ENCODE peak calls at places on chromosomes 6 and 20, in seven cellular contexts. J is heart right ventricle; L is stimulated activated naive CD4-positive, alpha-beta T cell; C is activated CD4-positive, CD25-positive, alpha-beta regulatory T cell; X is activated naive CD8-positive, alpha-beta T cell treated with anti-CD3 and anti-CD28 coated beads for 36 hours; G is NCI-H2029; Q is M059J. F is an unnamed sample.
A peak's percentile ranks its signal among the peaks of the same experiment; 100 is the strongest.

GRCh38 chr20:8163543-8163942 is 31.5 kb downstream of the PLCB1 start:
- DNase-seq in X (no peak), L (no peak), J (no peak), Q (no peak), C (no peak), G (no peak), F (no peak)

GRCh38 chr6:33856655-33857054 is 52.9 kb upstream of the MLN start:
- DNase-seq in L (peak; percentile 74), J (no peak), G (no peak), Q (peak; percentile 47), X (peak; percentile 73), C (no peak), F (peak; percentile 44)

GRCh38 chr6:165936096-165936495 is 231.6 kb downstream of the TBXT start:
- DNase-seq in J (no peak), Q (no peak), G (no peak), C (no peak), X (no peak), L (no peak), F (no peak)

GRCh38 chr6:142395768-142396231 is 94.0 kb downstream of the ADGRG6 start:
- DNase-seq in X (no peak), J (no peak), Q (peak; percentile 46), C (no peak), L (peak; percentile 85), G (no peak), F (no peak)

GRCh38 chr20:54217762-54218161 is 9.9 kb downstream of the PFDN4 start:
- DNase-seq in X (no peak), Q (no peak), J (no peak), L (no peak), G (no peak), C (no peak), F (no peak)

GRCh38 chr6:142361765-142362540 is 60.1 kb downstream of the ADGRG6 start:
- DNase-seq in Q (no peak), J (no peak), C (no peak), L (no peak), G (no peak), X (no peak), F (no peak)

GRCh38 chr6:157276134-157276532 is 47.2 kb downstream of the TMEM242 start:
- DNase-seq in J (no peak), Q (no peak), G (no peak), L (no peak), X (no peak), C (no peak), F (no peak)

GRCh38 chr6:74588094-74588493 is 617.8 kb downstream of the COL12A1 start:
- DNase-seq in Q (no peak), L (no peak), G (no peak), C (no peak), X (no peak), J (no peak), F (no peak)

GRCh38 chr6:160667854-160668481 is 3.9 kb upstream of the LPA start:
- DNase-seq in X (peak; percentile 33), C (no peak), G (peak; percentile 1), Q (peak; percentile 7), J (no peak), L (peak; percentile 8), F (no peak)